ENCODE peak calls at places on chromosome 17, in six cellular contexts. S is GM12891, U is GM12878, K is H1, X is K562, L is HepG2. J is an unnamed sample.
A peak's percentile ranks its signal among the peaks of the same experiment; 100 is the strongest.

GRCh38 chr17:73681946-73682345 is 37.7 kb upstream of the SDK2 start:
- DNase-seq in X (no peak), U (no peak), S (no peak), L (no peak), K (no peak), J (no peak)

GRCh38 chr17:39979865-39980401 is 674 bp upstream of the PSMD3 start:
- DNase-seq in L (peak; percentile 48), K (no peak), S (no peak), X (peak; percentile 77), U (no peak), J (no peak)

GRCh38 chr17:59790936-59791335 is 83.5 kb downstream of the VMP1 start:
- DNase-seq in K (no peak), X (no peak), S (no peak), U (no peak), L (no peak), J (no peak)

GRCh38 chr17:41873559-41874292 is 8.5 kb upstream of the KLHL11 start:
- DNase-seq in K (no peak), X (no peak), S (no peak), U (no peak), L (no peak), J (no peak)

GRCh38 chr17:64003526-64004121 is 5.5 kb downstream of the PRR29 start:
- DNase-seq in U (no peak), X (peak; percentile 19), L (no peak), K (peak; percentile 20), S (no peak), J (no peak)

GRCh38 chr17:1179635-1180433 is at the start of gene ABR:
- DNase-seq in K (peak; percentile 82), X (peak; percentile 78), L (no peak), S (peak; percentile 74), U (no peak), J (peak; percentile 60)

GRCh38 chr17:74132354-74132753 is 71.1 kb upstream of the RPL38 start:
- DNase-seq in L (no peak), X (no peak), K (no peak), U (no peak), S (no peak), J (no peak)

GRCh38 chr17:81204578-81204977 is 18.2 kb downstream of the CEP131 start:
- DNase-seq in S (no peak), L (no peak), K (no peak), U (no peak), X (no peak), J (no peak)

GRCh38 chr17:17985555-17985954 is 12.9 kb downstream of the DRC3 start:
- DNase-seq in U (no peak), L (no peak), X (no peak), S (no peak), K (no peak), J (no peak)

GRCh38 chr17:71922439-71922838 is 198.4 kb upstream of the SOX9 start:
- DNase-seq in U (peak; percentile 20), X (no peak), L (no peak), S (no peak), K (no peak), J (no peak)

GRCh38 chr17:65926599-65926998 is 265.3 kb downstream of the CEP112 start:
- DNase-seq in K (no peak), S (no peak), U (no peak), X (no peak), L (no peak), J (no peak)

GRCh38 chr17:56912105-56912999 is 1.5 kb downstream of the TRIM25 start:
- DNase-seq in U (no peak), L (peak; percentile 57), K (no peak), S (no peak), X (no peak), J (no peak)

GRCh38 chr17:81239714-81240555 is 817 bp downstream of the NDUFAF8 start:
- DNase-seq in L (no peak), K (no peak), U (no peak), X (peak; percentile 48), S (no peak), J (peak; percentile 54)

GRCh38 chr17:57937492-57937891 is 17.7 kb downstream of the CUEDC1 start:
- DNase-seq in L (no peak), U (no peak), S (no peak), X (no peak), K (no peak), J (no peak)

GRCh38 chr17:75693500-75694481 is 26.7 kb downstream of the SAP30BP start:
- DNase-seq in S (no peak), L (no peak), X (no peak), U (no peak), K (no peak), J (no peak)

GRCh38 chr17:59830007-59830630 is 62.6 kb downstream of the TUBD1 start:
- DNase-seq in U (no peak), L (no peak), X (no peak), S (no peak), K (no peak), J (no peak)

GRCh38 chr17:79652999-79653643 is 42.3 kb upstream of the RBFOX3 start:
- DNase-seq in S (no peak), L (no peak), K (no peak), X (no peak), U (no peak), J (no peak)
- TF ChIP-seq POLR2AphosphoS5 in S (no peak), L (no peak), K (no peak), X (no peak), U (no peak), J (no peak)

DNA sequence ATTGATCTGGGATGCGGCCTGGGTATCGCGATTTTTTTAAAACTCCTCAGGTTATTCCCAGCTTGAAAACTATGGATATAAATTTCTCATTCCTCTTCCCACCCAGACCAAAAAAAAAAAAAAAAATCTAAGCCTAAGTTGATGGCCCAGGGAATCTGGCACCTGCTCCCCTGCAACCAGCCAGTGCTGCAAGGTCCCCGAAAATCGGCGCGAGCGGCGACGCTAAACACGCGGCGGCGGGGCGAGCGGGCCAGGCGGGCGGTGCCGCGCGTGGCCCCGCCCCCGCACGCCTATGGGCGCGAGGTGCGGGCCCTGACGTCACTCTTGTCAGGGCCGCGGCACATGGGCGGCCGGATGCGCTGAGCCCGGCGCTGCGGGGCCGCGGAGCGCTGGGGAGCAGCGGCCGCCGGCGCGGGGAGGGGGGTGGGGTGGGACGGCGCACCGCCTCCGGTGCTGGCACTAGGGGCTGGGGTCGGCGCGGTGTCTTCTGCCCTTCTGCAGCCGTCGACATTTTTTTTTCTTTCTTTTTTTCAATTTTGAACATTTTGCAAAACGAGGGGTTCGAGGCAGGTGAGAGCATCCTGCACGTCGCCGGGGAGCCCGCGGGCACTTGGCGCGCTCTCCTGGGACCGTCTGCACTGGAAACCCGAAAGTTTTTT is at the start of gene HLF:
- DNase-seq in U (no peak), S (peak; percentile 85), L (peak; percentile 76), K (peak; percentile 75), X (peak; percentile 94), J (peak; percentile 77)
- TF ChIP-seq POLR2A in U (no peak), S (no peak), L (peak; percentile 50), K (no peak), X (no peak), J (no peak)

GRCh38 chr17:44353656-44354331 is 8.7 kb downstream of the GRN start:
- DNase-seq in L (no peak), K (peak; percentile 77), S (no peak), U (no peak), X (peak; percentile 13), J (no peak)
- TF ChIP-seq TAF1 in L (no peak), K (peak; percentile 10), S (no peak), U (no peak), X (no peak), J (no peak)

DNA sequence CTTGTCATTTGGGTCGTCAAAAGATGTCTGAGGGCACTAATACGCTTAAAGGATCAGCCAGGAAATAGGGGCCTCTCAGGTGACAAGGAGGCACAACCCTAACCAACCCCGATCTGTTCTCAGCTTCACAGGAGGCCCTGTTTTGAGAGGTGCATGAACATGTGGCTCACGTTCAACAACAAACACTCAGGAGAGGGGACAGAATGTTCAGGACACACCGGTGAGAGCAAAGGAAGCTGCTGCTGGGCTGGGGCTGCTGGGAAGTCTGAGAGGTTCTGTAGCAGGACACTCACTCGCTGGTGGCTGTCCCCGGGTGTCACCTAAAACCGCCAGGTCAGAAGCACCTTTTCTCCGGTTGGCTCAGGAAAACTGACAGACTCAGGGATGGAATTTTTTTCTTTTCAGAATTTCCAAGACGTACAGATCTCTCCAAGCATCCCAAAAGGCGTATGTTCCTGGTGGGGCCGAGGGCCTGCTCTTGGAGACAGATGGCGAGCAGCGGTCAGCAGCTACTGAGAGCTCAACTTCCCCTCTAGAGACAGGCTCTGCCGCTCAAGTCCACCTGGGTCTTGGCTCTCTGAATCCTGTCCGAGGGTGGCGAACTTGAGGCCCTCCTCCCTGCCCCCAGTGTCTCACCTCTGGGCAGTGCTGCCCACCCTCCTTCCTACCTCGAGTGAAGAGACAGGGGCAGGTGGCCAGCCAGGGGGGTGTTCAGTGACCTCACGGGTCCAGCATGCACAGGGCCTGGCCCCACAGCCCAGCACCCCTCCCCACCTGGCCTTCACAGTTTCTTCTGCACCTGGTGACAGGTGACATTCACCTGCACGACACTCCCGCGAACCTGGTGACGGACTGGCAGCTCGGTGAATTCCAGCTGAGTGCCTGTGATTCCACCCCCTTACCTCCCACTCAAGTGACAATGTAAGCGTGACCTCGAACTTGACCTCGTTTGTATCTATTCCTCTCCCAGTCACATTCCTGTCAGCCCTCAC is 22.9 kb downstream of the CLUH start:
- DNase-seq in U (no peak), L (peak; percentile 19), K (peak; percentile 51), S (peak; percentile 13), X (no peak), J (no peak)
- TF ChIP-seq POLR2AphosphoS5 in U (peak; percentile 31), L (peak; percentile 41), K (peak; percentile 16), S (peak; percentile 70), X (no peak), J (peak; percentile 80)

GRCh38 chr17:7842950-7843535 is 9.0 kb downstream of the KDM6B start:
- DNase-seq in S (no peak), X (no peak), L (peak; percentile 53), K (peak; percentile 76), U (no peak), J (no peak)
- TF ChIP-seq POLR2A in S (peak; percentile 69), X (peak; percentile 50), L (peak; percentile 49), K (no peak), U (peak; percentile 32), J (peak; percentile 67)

GRCh38 chr17:78179372-78179771 is 7.5 kb downstream of the TK1 start:
- DNase-seq in L (no peak), S (no peak), X (no peak), U (no peak), K (no peak), J (no peak)
- TF ChIP-seq TAF1 in L (no peak), S (no peak), X (no peak), U (no peak), K (no peak), J (no peak)

GRCh38 chr17:37490022-37490587 is 414 bp downstream of the DUSP14 start:
- DNase-seq in U (no peak), X (no peak), S (peak; percentile 52), K (peak; percentile 83), L (peak; percentile 52), J (peak; percentile 53)

GRCh38 chr17:37489197-37490001 is at the start of gene DUSP14:
- DNase-seq in K (peak; percentile 84), X (peak; percentile 96), L (peak; percentile 70), S (peak; percentile 89), U (no peak), J (peak; percentile 85)

GRCh38 chr17:37488607-37489196 is 989 bp upstream of the DUSP14 start:
- DNase-seq in S (peak; percentile 24), L (peak; percentile 52), X (peak; percentile 43), K (no peak), U (no peak), J (peak; percentile 37)

GRCh38 chr17:37485938-37486570 is 3.6 kb upstream of the DUSP14 start:
- DNase-seq in U (no peak), K (no peak), L (no peak), X (no peak), S (no peak), J (no peak)

GRCh38 chr17:37488009-37488604 is 1.6 kb upstream of the DUSP14 start:
- DNase-seq in X (peak; percentile 42), U (no peak), K (no peak), S (no peak), L (peak; percentile 98), J (no peak)
- TF ChIP-seq POLR2AphosphoS5 in X (no peak), U (no peak), K (no peak), S (no peak), L (no peak), J (no peak)

J was measured in GM12892.